ENCODE peak calls at places on chromosomes 16 and 17, in seven cellular contexts. O is H1, H is SK-N-SH, X is GM12878, N is endothelial cell of umbilical vein, P is K562, S is HepG2. C is an unnamed sample.

GRCh38 chr17:38739305-38739704 is 8.8 kb downstream of the PCGF2 start:
- DNase-seq in O (no peak), H (no peak), X (no peak), N (no peak), P (no peak), S (no peak), C (no peak)

GRCh38 chr16:78902291-78902690 is 698.2 kb downstream of the MAF start:
- DNase-seq in O (no peak), H (no peak), X (no peak), N (no peak), P (no peak), S (no peak), C (no peak)

GRCh38 chr16:23679274-23679985 is 741 bp downstream of the PLK1 start:
- DNase-seq in O (peak; percentile 57), H (peak; percentile 71), X (no peak), N (peak; percentile 48), P (peak; percentile 91), S (peak; percentile 63), C (no peak)

GRCh38 chr17:27355419-27355818 is 61.5 kb downstream of the WSB1 start:
- DNase-seq in O (no peak), H (no peak), X (no peak), N (no peak), P (no peak), S (no peak), C (no peak)

GRCh38 chr17:29593546-29594440 is 861 bp downstream of the ANKRD13B start:
- DNase-seq in O (peak; percentile 72), H (no peak), X (no peak), N (no peak), P (peak; percentile 61), S (no peak), C (no peak)

GRCh38 chr16:84604477-84605013 is 13.3 kb downstream of the COTL1 start:
- DNase-seq in O (no peak), H (no peak), X (no peak), N (no peak), P (no peak), S (no peak), C (no peak)

GRCh38 chr16:88926374-88926990 is 50.5 kb downstream of the CBFA2T3 start:
- DNase-seq in O (no peak), H (no peak), X (no peak), N (no peak), P (peak; percentile 61), S (peak; percentile 28), C (peak; percentile 78)

GRCh38 chr17:59333845-59334244 is 2.4 kb downstream of the YPEL2 start:
- DNase-seq in O (no peak), H (no peak), X (no peak), N (no peak), P (no peak), S (no peak), C (no peak)

GRCh38 chr17:82103588-82104451 is 5.8 kb upstream of the FASN start:
- DNase-seq in O (peak; percentile 76), H (no peak), X (no peak), N (no peak), P (peak; percentile 79), S (peak; percentile 90), C (no peak)

GRCh38 chr17:41340934-41341861 is 9.4 kb downstream of the KRT33A start:
- DNase-seq in O (no peak), H (no peak), X (peak; percentile 41), N (no peak), P (no peak), S (no peak), C (no peak)

GRCh38 chr16:76946879-76947278 is 244.1 kb upstream of the MON1B start:
- DNase-seq in O (no peak), H (peak; percentile 41), X (no peak), N (no peak), P (peak; percentile 60), S (peak; percentile 20), C (peak; percentile 2)

GRCh38 chr17:56717471-56717870 is 116.2 kb downstream of the C17orf67 start:
- DNase-seq in O (no peak), H (no peak), X (no peak), N (no peak), P (no peak), S (no peak), C (no peak)

GRCh38 chr17:32349503-32349853 is 479 bp upstream of the ZNF207 start:
- DNase-seq in O (no peak), H (peak; percentile 27), X (no peak), N (no peak), P (peak; percentile 38), S (no peak), C (no peak)

GRCh38 chr17:3647769-3648540 is 11.4 kb downstream of the CTNS start:
- DNase-seq in O (peak; percentile 69), H (peak; percentile 71), X (no peak), N (peak; percentile 47), P (peak; percentile 31), S (peak; percentile 52), C (peak; percentile 7)

GRCh38 chr17:37672545-37673078 is 29.4 kb upstream of the DDX52 start:
- DNase-seq in O (no peak), H (no peak), X (no peak), N (no peak), P (no peak), S (no peak), C (no peak)

GRCh38 chr16:1532081-1532760 is 1.2 kb upstream of the TMEM204 start:
- DNase-seq in O (no peak), H (no peak), X (no peak), N (no peak), P (no peak), S (no peak), C (no peak)

GRCh38 chr16:1794908-1795666 is 1.6 kb upstream of the IGFALS start:
- DNase-seq in O (no peak), H (no peak), X (no peak), N (no peak), P (no peak), S (no peak), C (no peak)

DNA sequence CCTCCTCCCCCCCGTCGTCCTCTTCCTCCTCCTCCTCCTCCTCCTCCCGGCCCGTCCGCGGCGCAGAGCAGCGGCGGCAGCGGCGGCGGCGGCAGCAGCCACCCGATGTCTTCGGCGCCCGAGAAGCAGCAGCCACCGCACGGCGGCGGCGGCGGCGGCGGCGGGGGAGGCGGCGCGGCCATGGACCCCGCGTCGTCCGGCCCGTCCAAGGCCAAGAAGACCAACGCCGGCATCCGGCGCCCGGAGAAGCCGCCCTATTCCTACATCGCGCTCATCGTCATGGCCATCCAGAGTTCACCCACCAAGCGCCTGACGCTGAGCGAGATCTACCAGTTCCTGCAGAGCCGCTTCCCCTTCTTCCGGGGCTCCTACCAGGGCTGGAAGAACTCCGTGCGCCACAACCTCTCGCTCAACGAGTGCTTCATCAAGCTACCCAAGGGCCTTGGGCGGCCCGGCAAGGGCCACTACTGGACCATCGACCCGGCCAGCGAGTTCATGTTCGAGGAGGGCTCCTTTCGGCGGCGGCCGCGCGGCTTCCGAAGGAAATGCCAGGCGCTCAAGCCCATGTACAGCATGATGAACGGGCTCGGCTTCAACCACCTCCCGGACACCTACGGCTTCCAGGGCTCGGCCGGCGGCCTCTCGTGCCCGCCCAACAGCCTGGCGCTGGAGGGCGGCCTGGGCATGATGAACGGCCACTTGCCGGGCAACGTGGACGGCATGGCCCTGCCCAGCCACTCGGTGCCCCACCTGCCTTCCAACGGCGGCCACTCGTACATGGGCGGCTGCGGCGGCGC is at the start of gene FOXF1:
- DNase-seq in O (peak; percentile 75), H (no peak), X (no peak), N (peak; percentile 38), P (no peak), S (no peak), C (no peak)
- H3K9ac ChIP-seq in O (no peak within 1 kb of the TSS), H (no peak within 1 kb of the TSS), X (no peak within 1 kb of the TSS), N (peak within 1 kb of the TSS; percentile 5), P (no peak within 1 kb of the TSS), S (no peak within 1 kb of the TSS), C (peak within 1 kb of the TSS; percentile 74)

GRCh38 chr16:15544405-15544804 is 98.5 kb downstream of the MARF1 start:
- DNase-seq in O (no peak), H (no peak), X (no peak), N (no peak), P (no peak), S (no peak), C (no peak)

GRCh38 chr16:15545544-15545943 is 97.4 kb downstream of the MARF1 start:
- DNase-seq in O (no peak), H (no peak), X (no peak), N (no peak), P (no peak), S (no peak), C (no peak)

GRCh38 chr16:15547768-15548096 is 95.2 kb downstream of the MARF1 start:
- DNase-seq in O (no peak), H (no peak), X (no peak), N (no peak), P (no peak), S (no peak), C (no peak)

GRCh38 chr16:15552507-15552906 is 90.4 kb downstream of the MARF1 start:
- DNase-seq in O (no peak), H (no peak), X (no peak), N (no peak), P (no peak), S (no peak), C (no peak)

DNA sequence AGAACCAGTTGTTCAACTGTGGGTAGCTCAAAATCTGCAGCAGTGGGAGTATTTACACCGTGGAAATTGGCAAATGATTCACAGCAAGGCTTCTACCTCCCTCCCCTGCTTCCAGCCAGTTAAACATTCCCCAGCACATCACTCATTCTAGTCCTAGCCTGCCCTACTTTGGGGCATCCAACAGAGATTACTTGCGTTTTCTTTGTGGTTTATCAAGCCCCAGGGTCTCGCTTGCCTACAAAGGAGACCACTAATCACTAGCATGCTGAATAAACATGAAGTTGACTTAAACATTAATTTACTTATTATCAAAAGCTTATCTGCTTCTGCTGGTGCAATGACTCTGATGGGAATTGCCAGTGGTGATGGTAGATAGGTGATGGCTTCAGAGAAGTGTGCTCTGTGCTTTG is 94.5 kb downstream of the MARF1 start:
- DNase-seq in O (no peak), H (no peak), X (peak; percentile 15), N (no peak), P (no peak), S (peak; percentile 45), C (no peak)
- TF ChIP-seq MAX in O (no peak), H (no peak), X (no peak), N (no peak), P (no peak), S (no peak), C (no peak)

GRCh38 chr17:7130626-7131467 is 16.2 kb upstream of the ASGR2 start:
- DNase-seq in O (no peak), H (no peak), X (no peak), N (peak; percentile 48), P (no peak), S (no peak), C (no peak)
- H3K4me3 ChIP-seq in O (no peak overlapping the region), H (no peak overlapping the region), X (no peak overlapping the region), N (no peak overlapping the region), P (no peak overlapping the region), S (no peak overlapping the region), C (no peak overlapping the region)

DNA sequence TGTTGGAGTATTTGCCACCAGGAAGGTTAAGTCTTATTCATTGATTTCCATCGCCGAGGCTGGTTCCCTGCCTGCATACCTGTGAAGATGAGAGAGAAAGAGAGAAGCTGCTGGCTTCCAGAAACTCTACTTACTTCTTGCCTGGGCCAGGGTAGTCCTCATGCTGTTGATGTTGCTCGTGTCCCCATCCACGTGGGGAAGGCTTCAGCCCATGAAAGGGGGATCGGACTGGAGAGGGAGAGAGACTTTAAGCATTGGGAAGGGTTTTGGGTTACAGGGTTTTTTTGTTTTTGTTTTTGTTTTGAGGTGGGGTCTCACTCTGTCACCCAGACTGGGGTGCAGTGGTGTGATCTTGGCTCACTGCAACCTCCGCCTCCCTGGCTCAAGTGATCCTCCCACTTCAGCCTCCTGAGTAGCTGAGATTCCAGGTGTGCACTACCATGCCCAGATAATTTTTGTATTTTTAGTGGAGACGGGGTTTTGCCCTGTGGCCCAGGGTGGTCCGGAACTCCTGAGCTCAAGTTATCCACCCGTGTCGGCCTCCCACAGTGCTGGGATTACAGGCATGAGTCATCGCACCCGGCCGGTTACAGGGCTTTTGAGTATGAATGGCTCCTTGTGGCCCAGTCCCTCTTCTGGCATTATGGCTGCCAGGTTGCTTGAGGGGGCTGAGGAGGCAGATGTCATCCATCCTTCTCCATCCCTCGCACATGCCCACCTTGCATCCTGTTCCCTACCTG is 26.6 kb downstream of the ITGB3 start:
- DNase-seq in O (no peak), H (no peak), X (no peak), N (no peak), P (peak; percentile 67), S (no peak), C (no peak)
- H3K9ac ChIP-seq in O (no peak overlapping the region), H (peak overlapping the region; percentile 35), X (peak overlapping the region; percentile 61), N (no peak overlapping the region), P (no peak overlapping the region), S (no peak overlapping the region), C (no peak overlapping the region)